ENCODE peak calls at places on chromosomes 13 and 19, in six cellular contexts. One of them, this sample, is unnamed.

GRCh38 chr19:57587529-57587928 is 3.6 kb downstream of the ZIK1 start:
- DNase-seq in left ventricle myocardium inferior: no peak
- DNase-seq in choroid plexus epithelial cell: peak
- DNase-seq in HFF-Myc: no peak
- DNase-seq in psoas muscle: no peak
- DNase-seq in prostate gland: no peak
- DNase-seq in this sample: no peak

GRCh38 chr19:4007021-4007835 is at the start of gene PIAS4:
- DNase-seq in left ventricle myocardium inferior: peak
- DNase-seq in choroid plexus epithelial cell: peak
- DNase-seq in HFF-Myc: peak
- DNase-seq in psoas muscle: peak
- DNase-seq in prostate gland: peak
- DNase-seq in this sample: peak

GRCh38 chr19:49301165-49301865 is 23.7 kb downstream of the SLC6A16 start:
- DNase-seq in left ventricle myocardium inferior: peak
- DNase-seq in choroid plexus epithelial cell: peak
- DNase-seq in HFF-Myc: peak
- DNase-seq in psoas muscle: peak
- DNase-seq in prostate gland: peak
- DNase-seq in this sample: no peak

GRCh38 chr13:98460519-98460918 is 116.4 kb downstream of the STK24 start:
- DNase-seq in left ventricle myocardium inferior: no peak
- DNase-seq in choroid plexus epithelial cell: no peak
- DNase-seq in HFF-Myc: no peak
- DNase-seq in psoas muscle: no peak
- DNase-seq in prostate gland: no peak
- DNase-seq in this sample: no peak

GRCh38 chr13:99777873-99778272 is 193.7 kb downstream of the ZIC5 start:
- DNase-seq in left ventricle myocardium inferior: no peak
- DNase-seq in choroid plexus epithelial cell: no peak
- DNase-seq in HFF-Myc: no peak
- DNase-seq in psoas muscle: no peak
- DNase-seq in prostate gland: no peak
- DNase-seq in this sample: no peak

GRCh38 chr13:43653980-43654379 is 132.8 kb downstream of the ENOX1 start:
- DNase-seq in left ventricle myocardium inferior: no peak
- DNase-seq in choroid plexus epithelial cell: no peak
- DNase-seq in HFF-Myc: no peak
- DNase-seq in psoas muscle: no peak
- DNase-seq in prostate gland: no peak
- DNase-seq in this sample: no peak

GRCh38 chr13:58056411-58056810 is 424.9 kb downstream of the PCDH17 start:
- DNase-seq in left ventricle myocardium inferior: no peak
- DNase-seq in choroid plexus epithelial cell: no peak
- DNase-seq in HFF-Myc: no peak
- DNase-seq in psoas muscle: no peak
- DNase-seq in prostate gland: no peak
- DNase-seq in this sample: no peak

GRCh38 chr13:44437356-44438233 is 64.0 kb downstream of the SERP2 start:
- DNase-seq in left ventricle myocardium inferior: no peak
- DNase-seq in choroid plexus epithelial cell: peak
- DNase-seq in HFF-Myc: no peak
- DNase-seq in psoas muscle: no peak
- DNase-seq in prostate gland: no peak
- DNase-seq in this sample: no peak

GRCh38 chr19:30719189-30719990 is 347.2 kb downstream of the ZNF536 start:
- DNase-seq in left ventricle myocardium inferior: peak
- DNase-seq in choroid plexus epithelial cell: peak
- DNase-seq in HFF-Myc: no peak
- DNase-seq in psoas muscle: peak
- DNase-seq in prostate gland: peak
- DNase-seq in this sample: no peak

GRCh38 chr19:50358483-50359431 is 6.7 kb downstream of the NAPSA start:
- DNase-seq in left ventricle myocardium inferior: peak
- DNase-seq in choroid plexus epithelial cell: peak
- DNase-seq in HFF-Myc: no peak
- DNase-seq in psoas muscle: peak
- DNase-seq in prostate gland: no peak
- DNase-seq in this sample: no peak

GRCh38 chr13:61954092-61954491 is 538.4 kb upstream of the PCDH20 start:
- DNase-seq in left ventricle myocardium inferior: no peak
- DNase-seq in choroid plexus epithelial cell: peak
- DNase-seq in HFF-Myc: no peak
- DNase-seq in psoas muscle: no peak
- DNase-seq in prostate gland: no peak
- DNase-seq in this sample: no peak

GRCh38 chr13:24012648-24013047 is 115.3 kb upstream of the C1QTNF9B start:
- DNase-seq in left ventricle myocardium inferior: no peak
- DNase-seq in choroid plexus epithelial cell: no peak
- DNase-seq in HFF-Myc: no peak
- DNase-seq in psoas muscle: no peak
- DNase-seq in prostate gland: no peak
- DNase-seq in this sample: no peak

GRCh38 chr19:12194827-12195500 is 32.1 kb downstream of the ZNF136 start:
- DNase-seq in left ventricle myocardium inferior: peak
- DNase-seq in choroid plexus epithelial cell: peak
- DNase-seq in HFF-Myc: no peak
- DNase-seq in psoas muscle: peak
- DNase-seq in prostate gland: peak
- DNase-seq in this sample: peak

GRCh38 chr13:108272333-108272732 is 2.8 kb downstream of the TNFSF13B start:
- DNase-seq in left ventricle myocardium inferior: no peak
- DNase-seq in choroid plexus epithelial cell: peak
- DNase-seq in HFF-Myc: no peak
- DNase-seq in psoas muscle: no peak
- DNase-seq in prostate gland: no peak
- DNase-seq in this sample: no peak

GRCh38 chr19:32570081-32570785 is 10.8 kb upstream of the PDCD5 start:
- DNase-seq in left ventricle myocardium inferior: no peak
- DNase-seq in choroid plexus epithelial cell: peak
- DNase-seq in HFF-Myc: peak
- DNase-seq in psoas muscle: no peak
- DNase-seq in prostate gland: peak
- DNase-seq in this sample: peak

GRCh38 chr19:2524840-2525723 is 49.2 kb downstream of the GADD45B start:
- DNase-seq in left ventricle myocardium inferior: peak
- DNase-seq in choroid plexus epithelial cell: peak
- DNase-seq in HFF-Myc: no peak
- DNase-seq in psoas muscle: peak
- DNase-seq in prostate gland: no peak
- DNase-seq in this sample: no peak

GRCh38 chr19:5018224-5019015 is 49.5 kb downstream of the KDM4B start:
- DNase-seq in left ventricle myocardium inferior: no peak
- DNase-seq in choroid plexus epithelial cell: peak
- DNase-seq in HFF-Myc: peak
- DNase-seq in psoas muscle: no peak
- DNase-seq in prostate gland: no peak
- DNase-seq in this sample: no peak

GRCh38 chr13:75181906-75182305 is 300.1 kb downstream of the TBC1D4 start:
- DNase-seq in left ventricle myocardium inferior: no peak
- DNase-seq in choroid plexus epithelial cell: peak
- DNase-seq in HFF-Myc: no peak
- DNase-seq in psoas muscle: no peak
- DNase-seq in prostate gland: no peak
- DNase-seq in this sample: no peak

GRCh38 chr19:13094771-13095392 is 7.8 kb downstream of the LYL1 start:
- DNase-seq in left ventricle myocardium inferior: no peak
- DNase-seq in choroid plexus epithelial cell: no peak
- DNase-seq in HFF-Myc: no peak
- DNase-seq in psoas muscle: no peak
- DNase-seq in prostate gland: no peak
- DNase-seq in this sample: no peak

GRCh38 chr13:94712287-94712811 is at the start of gene SOX21:
- DNase-seq in left ventricle myocardium inferior: no peak
- DNase-seq in choroid plexus epithelial cell: no peak
- DNase-seq in HFF-Myc: no peak
- DNase-seq in psoas muscle: no peak
- DNase-seq in prostate gland: peak
- DNase-seq in this sample: no peak

GRCh38 chr13:101545521-101545920 is 93.0 kb downstream of the ITGBL1 start:
- DNase-seq in left ventricle myocardium inferior: no peak
- DNase-seq in choroid plexus epithelial cell: peak
- DNase-seq in HFF-Myc: no peak
- DNase-seq in psoas muscle: no peak
- DNase-seq in prostate gland: no peak
- DNase-seq in this sample: no peak

GRCh38 chr19:49692102-49692599 is 1.2 kb downstream of the CPT1C start:
- DNase-seq in left ventricle myocardium inferior: no peak
- DNase-seq in choroid plexus epithelial cell: no peak
- DNase-seq in HFF-Myc: no peak
- DNase-seq in psoas muscle: no peak
- DNase-seq in prostate gland: no peak
- DNase-seq in this sample: no peak

GRCh38 chr13:82480415-82480814 is 1401.9 kb downstream of the SLITRK1 start:
- DNase-seq in left ventricle myocardium inferior: no peak
- DNase-seq in choroid plexus epithelial cell: peak
- DNase-seq in HFF-Myc: no peak
- DNase-seq in psoas muscle: no peak
- DNase-seq in prostate gland: no peak
- DNase-seq in this sample: no peak

GRCh38 chr13:112877976-112878955 is 90.7 kb upstream of the MCF2L start:
- DNase-seq in left ventricle myocardium inferior: peak
- DNase-seq in choroid plexus epithelial cell: no peak
- DNase-seq in HFF-Myc: no peak
- DNase-seq in psoas muscle: no peak
- DNase-seq in prostate gland: no peak
- DNase-seq in this sample: no peak

GRCh38 chr19:10699650-10700335 is 1.4 kb upstream of the QTRT1 start:
- DNase-seq in left ventricle myocardium inferior: no peak
- DNase-seq in choroid plexus epithelial cell: peak
- DNase-seq in HFF-Myc: no peak
- DNase-seq in psoas muscle: no peak
- DNase-seq in prostate gland: peak
- DNase-seq in this sample: no peak

GRCh38 chr13:53782400-53783030 is 753.9 kb downstream of the OLFM4 start:
- DNase-seq in left ventricle myocardium inferior: no peak
- DNase-seq in choroid plexus epithelial cell: peak
- DNase-seq in HFF-Myc: peak
- DNase-seq in psoas muscle: no peak
- DNase-seq in prostate gland: peak
- DNase-seq in this sample: peak

GRCh38 chr13:99722931-99723330 is 221.7 kb downstream of the TM9SF2 start:
- DNase-seq in left ventricle myocardium inferior: no peak
- DNase-seq in choroid plexus epithelial cell: no peak
- DNase-seq in HFF-Myc: no peak
- DNase-seq in psoas muscle: no peak
- DNase-seq in prostate gland: no peak
- DNase-seq in this sample: no peak

GRCh38 chr13:31927219-31927653 is 104.3 kb upstream of the FRY start:
- DNase-seq in left ventricle myocardium inferior: no peak
- DNase-seq in choroid plexus epithelial cell: no peak
- DNase-seq in HFF-Myc: no peak
- DNase-seq in psoas muscle: no peak
- DNase-seq in prostate gland: no peak
- DNase-seq in this sample: peak

GRCh38 chr13:90084684-90085290 is 1262.7 kb upstream of the MIR17HG start:
- DNase-seq in left ventricle myocardium inferior: no peak
- DNase-seq in choroid plexus epithelial cell: peak
- DNase-seq in HFF-Myc: no peak
- DNase-seq in psoas muscle: no peak
- DNase-seq in prostate gland: no peak
- DNase-seq in this sample: no peak

DNA sequence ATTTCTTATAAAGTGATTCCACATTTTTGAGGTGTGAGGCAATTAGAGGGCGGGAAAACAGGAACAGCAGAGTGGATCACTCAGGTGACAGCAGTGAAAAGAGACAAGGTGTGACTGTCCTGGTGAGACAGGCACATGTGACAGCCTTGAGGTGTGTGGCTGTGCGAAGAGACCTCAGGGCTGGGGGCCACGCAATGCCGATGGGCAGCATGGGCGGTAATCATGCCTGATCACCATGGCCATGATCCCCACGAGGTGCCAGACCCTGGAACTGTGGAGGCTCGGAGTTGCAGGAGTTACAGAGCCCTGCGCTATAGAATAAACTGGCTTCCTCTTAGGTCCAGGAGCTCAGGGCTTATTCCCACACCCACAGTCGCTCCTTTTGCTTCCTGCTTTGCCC is 2.0 kb downstream of the SPACA6 start:
- DNase-seq in left ventricle myocardium inferior: no peak
- DNase-seq in choroid plexus epithelial cell: no peak
- DNase-seq in HFF-Myc: no peak
- DNase-seq in psoas muscle: no peak
- DNase-seq in prostate gland: no peak
- DNase-seq in this sample: no peak
- H3K4me3 ChIP-seq in left ventricle myocardium inferior: no peak
- H3K4me3 ChIP-seq in choroid plexus epithelial cell: no peak
- H3K4me3 ChIP-seq in HFF-Myc: no peak
- H3K4me3 ChIP-seq in psoas muscle: no peak
- H3K4me3 ChIP-seq in prostate gland: no peak
- H3K4me3 ChIP-seq in this sample: no peak

GRCh38 chr13:67833564-67833963 is 603.4 kb upstream of the PCDH9 start:
- DNase-seq in left ventricle myocardium inferior: no peak
- DNase-seq in choroid plexus epithelial cell: no peak
- DNase-seq in HFF-Myc: no peak
- DNase-seq in psoas muscle: no peak
- DNase-seq in prostate gland: no peak
- DNase-seq in this sample: no peak
- TF ChIP-seq CTCF in left ventricle myocardium inferior: no peak
- TF ChIP-seq CTCF in choroid plexus epithelial cell: no peak
- TF ChIP-seq CTCF in HFF-Myc: no peak
- TF ChIP-seq CTCF in psoas muscle: no peak
- TF ChIP-seq CTCF in prostate gland: no peak
- TF ChIP-seq CTCF in this sample: no peak

GRCh38 chr19:35265126-35265995 is 3.4 kb upstream of the USF2 start:
- DNase-seq in left ventricle myocardium inferior: no peak
- DNase-seq in choroid plexus epithelial cell: no peak
- DNase-seq in HFF-Myc: no peak
- DNase-seq in psoas muscle: no peak
- DNase-seq in prostate gland: peak
- DNase-seq in this sample: no peak
- H3K4me3 ChIP-seq in left ventricle myocardium inferior: no peak
- H3K4me3 ChIP-seq in choroid plexus epithelial cell: no peak
- H3K4me3 ChIP-seq in HFF-Myc: no peak
- H3K4me3 ChIP-seq in psoas muscle: no peak
- H3K4me3 ChIP-seq in prostate gland: no peak
- H3K4me3 ChIP-seq in this sample: no peak

DNA sequence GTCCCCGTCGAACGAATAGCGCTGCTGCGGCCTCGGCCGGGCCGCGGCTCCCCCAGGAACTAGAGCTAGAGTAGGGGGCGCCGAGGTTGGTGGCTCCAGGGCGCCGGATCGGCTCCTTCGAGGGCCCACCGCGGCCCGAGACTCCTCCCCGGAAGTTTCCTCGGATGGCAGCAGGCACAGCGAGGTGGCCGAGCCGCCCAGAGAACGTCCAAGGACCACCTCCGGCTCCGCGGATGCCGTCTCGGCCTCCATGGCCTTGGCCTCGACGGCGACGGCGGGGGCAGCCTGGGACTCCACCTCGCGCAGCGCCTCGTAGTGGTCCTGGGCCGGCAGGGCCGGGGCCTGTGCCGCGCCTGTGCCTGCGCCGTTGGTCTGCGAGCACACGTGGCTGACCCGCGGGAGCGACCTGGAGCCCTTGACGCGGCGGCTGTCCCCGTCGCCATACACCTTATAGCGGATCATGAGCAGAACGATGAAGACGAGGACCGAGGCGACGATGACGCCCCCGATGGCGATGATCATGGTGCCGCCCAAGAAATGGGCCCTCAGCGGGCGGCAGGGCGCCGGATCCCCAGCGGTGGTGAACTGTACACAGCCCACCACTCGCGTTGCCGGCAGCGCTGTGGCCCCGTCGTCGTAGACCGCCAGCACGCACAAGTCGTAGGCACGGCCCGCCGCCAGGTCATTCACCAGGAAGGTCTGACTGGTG is 11.8 kb downstream of the IFNL1 start:
- DNase-seq in left ventricle myocardium inferior: no peak
- DNase-seq in choroid plexus epithelial cell: no peak
- DNase-seq in HFF-Myc: no peak
- DNase-seq in psoas muscle: no peak
- DNase-seq in prostate gland: no peak
- DNase-seq in this sample: no peak
- TF ChIP-seq CTCF in left ventricle myocardium inferior: no peak
- TF ChIP-seq CTCF in choroid plexus epithelial cell: no peak
- TF ChIP-seq CTCF in HFF-Myc: no peak
- TF ChIP-seq CTCF in psoas muscle: no peak
- TF ChIP-seq CTCF in prostate gland: no peak
- TF ChIP-seq CTCF in this sample: no peak

This sample was measured in LNCaP clone FGC.